ENCODE peak calls at places on chromosomes 2 and 18, in ten cellular contexts. B is Calu3; R is activated CD4-positive, alpha-beta T cell treated with anti-CD3 and anti-CD28 coated beads, Interleukin-2, amount 50 U/mL, for 1 hour; P is T-helper 9 cell; X is uterus; S is HS-5; T is fibroblast of mammary gland; U is activated T-helper 2 cell treated with anti-CD3 and anti-CD28 coated beads, Interferon-gamma antibody, Interleukin-2, Interleukin-4, amounts not matched to agents 10 μg/mL and 5 μg/mL and 100 μg/mL, durations not matched to agents 14 hours and 24 hours and 36 hours; Y is smooth muscle cell of the brain vasculature; K is BJ. M is an unnamed sample.

GRCh38 chr2:182207049-182207746 is 219.6 kb downstream of the PDE1A start:
- DNase-seq in B (no peak), R (no peak), P (no peak), X (no peak), S (no peak), T (no peak), U (no peak), Y (no peak), K (no peak), M (no peak)

GRCh38 chr2:237904806-237905599 is 45.6 kb downstream of the RAMP1 start:
- DNase-seq in B (no peak), R (no peak), P (no peak), X (peak), S (no peak), T (peak), U (no peak), Y (no peak), K (peak), M (peak)

GRCh38 chr2:69816923-69817542 is 12.4 kb upstream of the GMCL1 start:
- DNase-seq in B (peak), R (peak), P (peak), X (peak), S (peak), T (peak), U (peak), Y (peak), K (peak), M (peak)

GRCh38 chr18:26335139-26335933 is 109.1 kb downstream of the TAF4B start:
- DNase-seq in B (no peak), R (no peak), P (no peak), X (no peak), S (no peak), T (no peak), U (no peak), Y (no peak), K (peak), M (no peak)

GRCh38 chr2:205776139-205776538 is 93.8 kb downstream of the NRP2 start:
- DNase-seq in B (peak), R (no peak), P (no peak), X (no peak), S (no peak), T (peak), U (peak), Y (no peak), K (no peak), M (peak)

GRCh38 chr18:79853303-79853992 is 55.7 kb downstream of the KCNG2 start:
- DNase-seq in B (no peak), R (no peak), P (no peak), X (no peak), S (no peak), T (no peak), U (no peak), Y (no peak), K (no peak), M (no peak)

GRCh38 chr18:28127763-28128737 is 48.9 kb downstream of the CDH2 start:
- DNase-seq in B (no peak), R (no peak), P (no peak), X (no peak), S (no peak), T (peak), U (no peak), Y (no peak), K (no peak), M (no peak)

GRCh38 chr18:26225022-26225693 is 1.1 kb upstream of the TAF4B start:
- DNase-seq in B (no peak), R (no peak), P (no peak), X (no peak), S (no peak), T (no peak), U (no peak), Y (no peak), K (no peak), M (no peak)

GRCh38 chr18:2979027-2979570 is 33.8 kb downstream of the LPIN2 start:
- DNase-seq in B (peak), R (no peak), P (no peak), X (no peak), S (no peak), T (peak), U (no peak), Y (no peak), K (no peak), M (peak)

GRCh38 chr2:8475349-8476045 is 206.4 kb upstream of the ID2 start:
- DNase-seq in B (peak), R (no peak), P (no peak), X (no peak), S (no peak), T (no peak), U (no peak), Y (no peak), K (no peak), M (no peak)

GRCh38 chr2:232951181-232951580 is 61.9 kb downstream of the NGEF start:
- DNase-seq in B (no peak), R (no peak), P (no peak), X (no peak), S (no peak), T (no peak), U (no peak), Y (no peak), K (no peak), M (no peak)

GRCh38 chr2:152506843-152507242 is 171.9 kb downstream of the FMNL2 start:
- DNase-seq in B (peak), R (no peak), P (no peak), X (no peak), S (peak), T (peak), U (peak), Y (no peak), K (no peak), M (no peak)

GRCh38 chr2:149828506-149829210 is 241.1 kb upstream of the MMADHC start:
- DNase-seq in B (no peak), R (no peak), P (no peak), X (no peak), S (no peak), T (no peak), U (no peak), Y (no peak), K (no peak), M (no peak)

GRCh38 chr2:136242687-136243277 is 124.8 kb upstream of the CXCR4 start:
- DNase-seq in B (no peak), R (peak), P (peak), X (no peak), S (no peak), T (peak), U (peak), Y (no peak), K (no peak), M (no peak)

GRCh38 chr18:6056171-6056932 is 161.0 kb upstream of the TMEM200C start:
- DNase-seq in B (no peak), R (no peak), P (no peak), X (no peak), S (no peak), T (peak), U (no peak), Y (no peak), K (no peak), M (no peak)

GRCh38 chr2:63345285-63345633 is 243.0 kb downstream of the WDPCP start:
- DNase-seq in B (no peak), R (no peak), P (no peak), X (no peak), S (no peak), T (no peak), U (no peak), Y (no peak), K (no peak), M (no peak)

GRCh38 chr2:74384051-74384450 is 3.9 kb upstream of the DCTN1 start:
- DNase-seq in B (no peak), R (no peak), P (no peak), X (no peak), S (no peak), T (no peak), U (no peak), Y (no peak), K (no peak), M (no peak)

GRCh38 chr2:27353762-27354596 is 2.6 kb downstream of the GTF3C2 start:
- DNase-seq in B (no peak), R (no peak), P (no peak), X (no peak), S (no peak), T (peak), U (no peak), Y (no peak), K (no peak), M (no peak)

GRCh38 chr2:30147196-30147714 is 448 bp downstream of the YPEL5 start:
- DNase-seq in B (peak), R (no peak), P (no peak), X (no peak), S (no peak), T (no peak), U (no peak), Y (no peak), K (no peak), M (no peak)

GRCh38 chr18:5464241-5464640 is 79.6 kb downstream of the EPB41L3 start:
- DNase-seq in B (no peak), R (no peak), P (no peak), X (no peak), S (no peak), T (peak), U (no peak), Y (no peak), K (peak), M (no peak)

GRCh38 chr2:127416486-127417001 is 1.7 kb upstream of the PROC start:
- DNase-seq in B (no peak), R (no peak), P (no peak), X (no peak), S (no peak), T (no peak), U (no peak), Y (no peak), K (no peak), M (no peak)

GRCh38 chr2:135916232-135916631 is 40.0 kb upstream of the MCM6 start:
- DNase-seq in B (no peak), R (no peak), P (no peak), X (no peak), S (peak), T (peak), U (no peak), Y (peak), K (no peak), M (no peak)

GRCh38 chr2:204533629-204534370 is 11.5 kb upstream of the PARD3B start:
- DNase-seq in B (peak), R (no peak), P (no peak), X (no peak), S (peak), T (peak), U (no peak), Y (no peak), K (peak), M (no peak)

GRCh38 chr2:173764094-173764493 is 201.1 kb downstream of the SP3 start:
- DNase-seq in B (no peak), R (no peak), P (no peak), X (no peak), S (no peak), T (no peak), U (no peak), Y (no peak), K (no peak), M (no peak)

GRCh38 chr2:210072922-210073509 is 70.6 kb downstream of the RPE start:
- DNase-seq in B (peak), R (no peak), P (no peak), X (no peak), S (no peak), T (peak), U (no peak), Y (peak), K (peak), M (peak)

GRCh38 chr2:218229239-218229638 is 12.2 kb downstream of the ARPC2 start:
- DNase-seq in B (peak), R (peak), P (peak), X (no peak), S (peak), T (peak), U (peak), Y (no peak), K (peak), M (peak)

GRCh38 chr2:16218651-16219050 is 278.3 kb downstream of the MYCN start:
- DNase-seq in B (peak), R (no peak), P (no peak), X (no peak), S (no peak), T (no peak), U (no peak), Y (no peak), K (no peak), M (no peak)

GRCh38 chr2:172970660-172971059 is 105.0 kb upstream of the MAP3K20 start:
- DNase-seq in B (no peak), R (peak), P (no peak), X (no peak), S (no peak), T (no peak), U (no peak), Y (no peak), K (no peak), M (no peak)

GRCh38 chr2:226891780-226892590 is 56.1 kb downstream of the RHBDD1 start:
- DNase-seq in B (no peak), R (no peak), P (no peak), X (no peak), S (peak), T (peak), U (no peak), Y (peak), K (peak), M (no peak)

GRCh38 chr2:10837532-10838266 is 25.1 kb upstream of the PDIA6 start:
- DNase-seq in B (no peak), R (no peak), P (no peak), X (no peak), S (no peak), T (no peak), U (no peak), Y (no peak), K (no peak), M (no peak)

GRCh38 chr2:33437297-33437696 is 39.2 kb upstream of the RASGRP3 start:
- DNase-seq in B (no peak), R (no peak), P (no peak), X (no peak), S (peak), T (peak), U (no peak), Y (no peak), K (peak), M (no peak)

GRCh38 chr2:182291296-182291695 is 135.5 kb downstream of the PDE1A start:
- DNase-seq in B (no peak), R (no peak), P (no peak), X (no peak), S (no peak), T (peak), U (no peak), Y (peak), K (no peak), M (no peak)

GRCh38 chr2:113211226-113212105 is 37.7 kb downstream of the PSD4 start:
- DNase-seq in B (no peak), R (no peak), P (no peak), X (peak), S (peak), T (peak), U (no peak), Y (no peak), K (peak), M (no peak)

GRCh38 chr18:54946149-54946581 is 13.1 kb downstream of the CCDC68 start:
- DNase-seq in B (peak), R (no peak), P (no peak), X (no peak), S (peak), T (no peak), U (no peak), Y (no peak), K (no peak), M (peak)

GRCh38 chr2:40184551-40184950 is 267.3 kb downstream of the SLC8A1 start:
- DNase-seq in B (no peak), R (no peak), P (no peak), X (no peak), S (no peak), T (no peak), U (no peak), Y (no peak), K (no peak), M (no peak)

GRCh38 chr2:239321596-239322413 is 79.0 kb downstream of the HDAC4 start:
- DNase-seq in B (no peak), R (peak), P (no peak), X (peak), S (no peak), T (no peak), U (peak), Y (no peak), K (no peak), M (no peak)

GRCh38 chr2:100730290-100730868 is 89.6 kb upstream of the NPAS2 start:
- DNase-seq in B (peak), R (peak), P (no peak), X (peak), S (peak), T (peak), U (no peak), Y (no peak), K (no peak), M (peak)

GRCh38 chr2:164655750-164656149 is 34.5 kb upstream of the GRB14 start:
- DNase-seq in B (peak), R (no peak), P (no peak), X (no peak), S (no peak), T (peak), U (no peak), Y (no peak), K (no peak), M (no peak)

GRCh38 chr2:196314157-196314556 is 142.8 kb upstream of the STK17B start:
- DNase-seq in B (no peak), R (no peak), P (no peak), X (no peak), S (no peak), T (no peak), U (no peak), Y (no peak), K (no peak), M (no peak)